ENCODE peak calls at places on chromosome 5, in four cellular contexts. I, H, C and W are unnamed samples.

GRCh38 chr5:7565559-7565958 is 169.6 kb downstream of the ADCY2 start:
- DNase-seq in C (no peak), H (no peak), I (no peak), W (no peak)

GRCh38 chr5:178312900-178313299 is 80.3 kb upstream of the PHYKPL start:
- DNase-seq in H (no peak), C (no peak), I (peak), W (peak)

GRCh38 chr5:60843693-60844428 is at the start of gene ELOVL7:
- DNase-seq in C (peak), I (no peak), H (no peak), W (no peak)

GRCh38 chr5:137466888-137467287 is 32.2 kb downstream of the SPOCK1 start:
- DNase-seq in H (no peak), I (no peak), C (no peak), W (no peak)

GRCh38 chr5:154207204-154207603 is 16.7 kb downstream of the GALNT10 start:
- DNase-seq in I (no peak), C (no peak), H (no peak), W (no peak)

GRCh38 chr5:114305402-114306207 is 56.3 kb upstream of the KCNN2 start:
- DNase-seq in H (no peak), C (peak), I (no peak), W (no peak)

GRCh38 chr5:6107675-6108539 is 270.4 kb downstream of the MED10 start:
- DNase-seq in C (no peak), I (no peak), H (no peak), W (no peak)

GRCh38 chr5:51968756-51969155 is 585.5 kb downstream of the ISL1 start:
- DNase-seq in H (no peak), C (no peak), I (no peak), W (no peak)

GRCh38 chr5:79236970-79237734 is 1.2 kb downstream of the JMY start:
- DNase-seq in C (peak), H (no peak), I (no peak), W (peak)

GRCh38 chr5:68088302-68088701 is 127.3 kb upstream of the PIK3R1 start:
- DNase-seq in H (peak), I (no peak), C (peak), W (no peak)

GRCh38 chr5:74094096-74094778 is 468.2 kb downstream of the ARHGEF28 start:
- DNase-seq in I (no peak), H (no peak), C (no peak), W (no peak)

GRCh38 chr5:79225026-79225425 is 10.9 kb upstream of the JMY start:
- DNase-seq in H (no peak), C (peak), I (no peak), W (no peak)

GRCh38 chr5:151233576-151234202 is 9.8 kb upstream of the CCDC69 start:
- DNase-seq in C (no peak), I (no peak), H (no peak), W (no peak)

GRCh38 chr5:55324815-55325418 is 17.1 kb downstream of the MTREX start:
- DNase-seq in C (peak), H (no peak), I (no peak), W (no peak)

GRCh38 chr5:32249668-32250067 is 63.1 kb downstream of the MTMR12 start:
- DNase-seq in I (no peak), C (no peak), H (no peak), W (no peak)

GRCh38 chr5:67160985-67161384 is 35.6 kb downstream of the CD180 start:
- DNase-seq in I (no peak), H (peak), C (peak), W (no peak)

GRCh38 chr5:66666778-66667177 is 70.6 kb downstream of the MAST4 start:
- DNase-seq in C (no peak), I (no peak), H (no peak), W (no peak)

GRCh38 chr5:35129921-35130485 is 82.3 kb upstream of the AGXT2 start:
- DNase-seq in H (no peak), I (no peak), C (peak), W (no peak)

GRCh38 chr5:68505917-68506860 is 290.6 kb downstream of the PIK3R1 start:
- DNase-seq in C (peak), I (no peak), H (peak), W (no peak)

GRCh38 chr5:138466058-138466899 is 1.0 kb downstream of the EGR1 start:
- DNase-seq in C (peak), I (peak), H (peak), W (no peak)

GRCh38 chr5:73306741-73307275 is 133.8 kb downstream of the TMEM174 start:
- DNase-seq in I (no peak), C (peak), H (no peak), W (no peak)

GRCh38 chr5:169649486-169649885 is 12.4 kb downstream of the DOCK2 start:
- DNase-seq in H (no peak), I (no peak), C (no peak), W (no peak)

GRCh38 chr5:88659529-88660325 is 223.3 kb downstream of the MEF2C start:
- DNase-seq in C (no peak), H (no peak), I (no peak), W (peak)

GRCh38 chr5:134114886-134115805 is 665 bp downstream of the TCF7 start:
- DNase-seq in C (no peak), I (no peak), H (no peak), W (no peak)

GRCh38 chr5:95365302-95366095 is 25.7 kb upstream of the FAM81B start:
- DNase-seq in H (no peak), C (no peak), I (no peak), W (no peak)

GRCh38 chr5:116176124-116176523 is 91.3 kb downstream of the COMMD10 start:
- DNase-seq in H (no peak), C (peak), I (no peak), W (no peak)

GRCh38 chr5:163760498-163760897 is 255.1 kb downstream of the MAT2B start:
- DNase-seq in I (no peak), H (peak), C (peak), W (no peak)

GRCh38 chr5:127697894-127698600 is 5.1 kb upstream of the CCDC192 start:
- DNase-seq in C (peak), H (no peak), I (no peak), W (no peak)

GRCh38 chr5:69416699-69417098 is 1.8 kb downstream of the MARVELD2 start:
- DNase-seq in I (no peak), C (no peak), H (no peak), W (no peak)

GRCh38 chr5:94785111-94785510 is 166.6 kb downstream of the SLF1 start:
- DNase-seq in H (no peak), I (no peak), C (peak), W (no peak)

DNA sequence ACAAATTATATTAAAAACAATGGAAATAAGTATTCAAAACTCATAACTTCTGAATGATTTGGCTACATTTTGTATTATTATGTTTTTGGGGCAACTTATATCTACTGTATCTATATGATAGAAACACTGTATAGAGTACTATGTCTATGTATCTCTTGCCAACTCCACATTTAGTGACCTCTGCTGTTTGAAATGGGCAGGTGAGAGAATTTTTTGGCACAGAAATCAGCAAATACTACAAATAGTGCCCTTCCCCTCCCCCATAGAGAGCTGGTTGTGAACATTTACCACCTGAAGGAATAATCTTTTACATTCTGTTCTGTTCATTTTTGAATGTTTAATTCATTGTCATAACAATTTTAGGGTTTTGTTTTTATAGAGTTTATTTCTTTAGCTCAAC is 545.3 kb downstream of the PDE4D start:
- DNase-seq in H (no peak), C (no peak), I (no peak), W (no peak)
- TF ChIP-seq CTCF in H (no peak), C (no peak), I (no peak), W (peak)

DNA sequence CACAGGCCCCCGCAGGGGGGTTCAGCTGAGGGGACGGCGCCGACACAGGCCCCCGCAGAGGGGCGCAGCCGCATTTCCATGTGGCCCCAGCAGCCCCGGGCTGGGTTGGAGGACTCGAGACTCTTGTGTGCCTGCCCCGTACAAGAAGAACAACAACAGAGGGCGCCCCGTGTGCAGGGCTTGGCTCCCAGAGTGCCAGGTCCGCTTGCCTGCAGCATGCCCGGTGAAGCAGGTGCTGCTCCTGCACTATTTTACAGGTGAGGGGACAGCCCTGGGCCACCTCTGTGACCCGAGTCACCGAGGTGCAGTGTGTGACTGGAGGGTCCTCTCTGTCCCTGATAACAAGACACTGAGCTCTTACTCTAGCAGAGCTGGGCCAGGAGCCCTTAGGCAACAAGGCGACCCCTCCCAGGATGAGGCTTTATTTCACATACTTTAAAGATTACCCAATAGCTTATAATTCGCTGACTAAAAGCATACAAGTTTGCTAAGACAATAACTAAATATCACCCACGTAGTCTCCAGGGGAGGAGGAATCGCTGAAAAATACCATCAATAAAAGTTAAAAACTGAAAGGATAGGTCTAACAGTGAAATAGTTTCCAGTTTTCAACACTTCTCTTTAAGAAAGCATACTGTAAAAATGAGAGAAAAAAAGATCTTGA is 41.7 kb upstream of the SLC9A3 start:
- DNase-seq in H (no peak), I (no peak), C (peak), W (peak)
- TF ChIP-seq CTCF in H (no peak), I (no peak), C (no peak), W (no peak)

GRCh38 chr5:140808889-140809291 is 2.0 kb downstream of the PCDHA4 start:
- DNase-seq in H (no peak), C (no peak), I (no peak), W (peak)

GRCh38 chr5:140802781-140803271 is 2.0 kb downstream of the PCDHA3 start:
- DNase-seq in C (no peak), I (no peak), H (no peak), W (peak)

GRCh38 chr5:140801494-140801841 is 611 bp downstream of the PCDHA3 start:
- DNase-seq in H (no peak), I (no peak), C (no peak), W (no peak)

GRCh38 chr5:140806834-140807775 is at the start of gene PCDHA4:
- DNase-seq in C (no peak), H (no peak), I (no peak), W (no peak)
- TF ChIP-seq CTCF in C (no peak), H (peak), I (no peak), W (peak)

GRCh38 chr5:145859897-145860296 is 12.9 kb downstream of the GRXCR2 start:
- DNase-seq in I (no peak), H (no peak), C (no peak), W (no peak)
- TF ChIP-seq CTCF in I (no peak), H (no peak), C (peak), W (peak)

GRCh38 chr5:147393866-147394265 is 116.0 kb downstream of the DPYSL3 start:
- DNase-seq in I (no peak), C (no peak), H (no peak), W (no peak)
- TF ChIP-seq CTCF in I (no peak), C (peak), H (peak), W (peak)

GRCh38 chr5:132808448-132808847 is 4.7 kb upstream of the SOWAHA start:
- DNase-seq in H (no peak), C (no peak), I (no peak), W (no peak)

GRCh38 chr5:132812123-132812948 is 766 bp upstream of the SOWAHA start:
- DNase-seq in I (no peak), C (no peak), H (no peak), W (no peak)

GRCh38 chr5:132810605-132811004 is 2.5 kb upstream of the SOWAHA start:
- DNase-seq in I (no peak), C (no peak), H (no peak), W (no peak)

GRCh38 chr5:132808866-132809265 is 4.2 kb upstream of the SOWAHA start:
- DNase-seq in C (no peak), H (no peak), I (no peak), W (no peak)

DNA sequence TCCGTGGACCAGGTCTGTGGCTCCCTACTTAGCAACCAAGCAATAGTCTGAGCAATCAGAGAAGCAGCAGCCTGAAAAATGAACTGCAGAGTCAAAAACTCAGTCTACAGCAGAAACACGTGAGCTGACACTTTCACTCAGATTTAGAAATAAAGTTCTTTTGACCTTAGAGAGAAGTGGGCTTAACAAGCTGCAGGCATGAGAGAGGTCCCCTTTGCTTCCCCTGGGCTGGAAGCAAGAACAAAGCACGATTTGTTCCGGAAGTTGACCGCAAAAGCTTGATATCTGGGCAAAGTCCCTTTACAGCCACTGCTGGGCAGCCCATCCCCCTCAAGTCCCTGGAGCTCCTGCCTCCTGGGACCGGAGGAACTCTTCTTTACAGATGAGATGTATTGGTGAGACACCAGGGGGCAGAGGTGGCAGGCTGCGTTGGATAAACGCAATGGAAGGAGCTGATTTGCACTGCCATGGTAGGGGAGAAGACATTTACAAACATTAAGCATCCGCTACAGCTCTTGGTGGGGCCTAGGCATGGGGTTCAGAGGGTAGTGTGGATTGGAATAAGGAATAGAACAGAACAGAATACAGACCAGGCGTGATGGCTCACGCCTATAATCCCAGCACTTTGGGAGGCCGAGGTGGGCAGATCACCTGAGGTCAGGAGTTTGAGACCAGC is 5.8 kb upstream of the SOWAHA start:
- DNase-seq in I (no peak), C (no peak), H (no peak), W (no peak)
- TF ChIP-seq CTCF in I (no peak), C (peak), H (no peak), W (peak)

DNA sequence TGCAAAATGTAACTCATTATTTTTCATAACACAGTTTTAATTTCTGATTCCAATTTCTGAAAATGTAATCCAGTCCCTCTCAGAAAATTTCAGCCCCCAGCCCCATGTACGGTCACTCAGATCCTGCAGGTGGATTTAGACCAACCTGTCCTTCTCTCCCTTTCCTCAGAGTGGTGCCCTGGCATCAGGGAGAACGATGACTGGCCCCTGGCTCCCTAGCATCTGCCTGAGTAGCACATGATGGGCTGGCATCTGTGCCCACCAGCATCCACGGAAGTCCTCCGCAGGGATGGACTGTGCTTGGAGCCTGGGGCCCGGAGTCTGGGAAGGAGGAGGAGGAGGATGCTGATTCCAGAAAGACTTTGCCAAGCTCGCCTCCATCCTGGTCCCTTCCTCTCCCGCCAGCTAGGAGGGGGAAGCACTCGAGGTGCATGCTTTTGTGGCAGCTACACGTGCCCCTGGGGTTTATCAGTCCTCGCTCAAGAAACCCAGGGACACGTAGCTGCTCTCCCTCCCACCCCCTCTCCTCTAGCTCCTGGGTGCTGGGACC is 54.4 kb upstream of the RUFY1 start:
- DNase-seq in C (no peak), H (no peak), I (no peak), W (no peak)
- TF ChIP-seq CTCF in C (peak), H (no peak), I (no peak), W (peak)

DNA sequence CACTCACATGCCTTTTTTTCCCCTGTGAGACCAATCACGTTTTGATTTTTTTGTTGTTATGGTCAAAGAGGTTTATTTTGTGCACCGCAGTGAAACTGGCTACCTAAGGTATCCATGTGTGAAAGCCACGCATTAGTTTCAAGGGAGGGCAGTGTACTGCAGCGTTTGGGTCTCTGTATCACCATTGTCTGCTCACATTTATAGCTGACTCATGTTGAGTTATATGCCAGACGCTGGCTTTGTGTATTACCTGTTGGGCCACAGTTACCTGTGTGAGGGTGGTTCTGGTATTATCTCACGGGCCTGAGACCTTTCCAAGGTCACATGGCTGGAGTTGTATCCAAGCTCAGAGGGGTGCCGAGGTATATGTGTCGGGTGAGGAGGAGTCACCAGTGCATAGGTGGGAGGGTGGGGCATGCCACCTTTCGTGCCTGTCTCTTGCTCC is 75.8 kb downstream of the ARHGAP26 start:
- DNase-seq in C (no peak), I (no peak), H (no peak), W (no peak)
- TF ChIP-seq CTCF in C (no peak), I (no peak), H (no peak), W (no peak)

GRCh38 chr5:148739524-148739923 is 85.2 kb upstream of the HTR4 start:
- DNase-seq in C (peak), I (no peak), H (no peak), W (no peak)
- TF ChIP-seq CTCF in C (no peak), I (no peak), H (no peak), W (no peak)